ENCODE peak calls at places on chromosomes 11 and 22, in five cellular contexts. R, J, Y, I and A are unnamed samples.

GRCh38 chr11:119094816-119095065 is 6.9 kb downstream of the DPAGT1 start:
- DNase-seq in R (peak; percentile 88), J (no peak), Y (peak; percentile 59), I (peak; percentile 91), A (peak; percentile 93)

GRCh38 chr11:68471360-68472340 is 11.1 kb downstream of the PPP6R3 start:
- DNase-seq in R (no peak), J (peak; percentile 70), Y (peak; percentile 50), I (no peak), A (no peak)

GRCh38 chr22:36330655-36331305 is 57.0 kb downstream of the MYH9 start:
- DNase-seq in R (peak; percentile 60), J (peak; percentile 62), Y (no peak), I (peak; percentile 85), A (peak; percentile 44)

GRCh38 chr11:95599959-95600586 is 189.5 kb downstream of the FAM76B start:
- DNase-seq in R (no peak), J (peak; percentile 35), Y (no peak), I (no peak), A (no peak)

GRCh38 chr11:113506893-113507292 is 31.7 kb upstream of the DRD2 start:
- DNase-seq in R (no peak), J (no peak), Y (no peak), I (no peak), A (no peak)

GRCh38 chr22:29203883-29204282 is 1.8 kb upstream of the EMID1 start:
- DNase-seq in R (no peak), J (no peak), Y (no peak), I (no peak), A (no peak)

GRCh38 chr22:49946612-49947295 is 13.8 kb upstream of the PIM3 start:
- DNase-seq in R (no peak), J (no peak), Y (peak; percentile 48), I (no peak), A (no peak)

GRCh38 chr22:24088796-24089195 is 77.7 kb downstream of the CABIN1 start:
- DNase-seq in R (no peak), J (no peak), Y (no peak), I (peak; percentile 13), A (no peak)

GRCh38 chr11:103061656-103062055 is 30.3 kb downstream of the DCUN1D5 start:
- DNase-seq in R (no peak), J (no peak), Y (no peak), I (no peak), A (no peak)

GRCh38 chr11:22670803-22671202 is 4.4 kb downstream of the GAS2 start:
- DNase-seq in R (no peak), J (no peak), Y (peak; percentile 55), I (peak; percentile 22), A (peak; percentile 59)

GRCh38 chr11:122863704-122864326 is 18.7 kb upstream of the JHY start:
- DNase-seq in R (peak; percentile 50), J (peak; percentile 49), Y (peak; percentile 28), I (peak; percentile 48), A (peak; percentile 64)

GRCh38 chr11:8257003-8257664 is 6.5 kb downstream of the LMO1 start:
- DNase-seq in R (no peak), J (no peak), Y (peak; percentile 39), I (no peak), A (no peak)

GRCh38 chr22:49394116-49394785 is 433.4 kb downstream of the BRD1 start:
- DNase-seq in R (no peak), J (no peak), Y (no peak), I (no peak), A (no peak)

GRCh38 chr22:45317551-45318167 is 7.9 kb downstream of the FAM118A start:
- DNase-seq in R (peak; percentile 37), J (peak; percentile 76), Y (peak; percentile 46), I (peak; percentile 17), A (peak; percentile 36)

GRCh38 chr11:105975128-105975527 is 46.9 kb downstream of the MSANTD4 start:
- DNase-seq in R (no peak), J (no peak), Y (peak; percentile 12), I (no peak), A (no peak)

GRCh38 chr22:27133951-27134664 is 476.7 kb downstream of the MIAT start:
- DNase-seq in R (no peak), J (no peak), Y (peak; percentile 96), I (peak; percentile 91), A (peak; percentile 48)

GRCh38 chr11:69948256-69949141 is 129.3 kb upstream of the FGF3 start:
- DNase-seq in R (peak; percentile 41), J (no peak), Y (peak; percentile 61), I (peak; percentile 61), A (peak; percentile 89)

GRCh38 chr11:82003671-82004148 is 730.0 kb downstream of the FAM181B start:
- DNase-seq in R (no peak), J (no peak), Y (peak; percentile 50), I (no peak), A (peak; percentile 27)

GRCh38 chr11:68043349-68044144 is 4.7 kb downstream of the TCIRG1 start:
- DNase-seq in R (peak; percentile 96), J (no peak), Y (no peak), I (peak; percentile 89), A (peak; percentile 74)

GRCh38 chr11:94028436-94028835 is 7.3 kb downstream of the HEPHL1 start:
- DNase-seq in R (no peak), J (no peak), Y (peak; percentile 98), I (peak; percentile 23), A (peak; percentile 43)

GRCh38 chr22:42316988-42317387 is 46.5 kb upstream of the TCF20 start:
- DNase-seq in R (no peak), J (peak; percentile 76), Y (peak; percentile 68), I (no peak), A (peak; percentile 41)

GRCh38 chr11:100830978-100831732 is 144.1 kb downstream of the ARHGAP42 start:
- DNase-seq in R (no peak), J (no peak), Y (peak; percentile 75), I (peak; percentile 85), A (peak; percentile 23)

GRCh38 chr11:34599406-34599901 is 21.4 kb upstream of the EHF start:
- DNase-seq in R (no peak), J (no peak), Y (peak; percentile 98), I (peak; percentile 24), A (peak; percentile 38)

GRCh38 chr22:50734343-50734771 is 3.6 kb upstream of the ACR start:
- DNase-seq in R (peak; percentile 13), J (no peak), Y (no peak), I (no peak), A (no peak)

GRCh38 chr11:45423475-45424081 is 137.4 kb upstream of the SYT13 start:
- DNase-seq in R (peak; percentile 27), J (no peak), Y (no peak), I (no peak), A (no peak)
- H3K27me3 ChIP-seq in R (no peaks in the 10 kb centered on the region), J (no peaks in the 10 kb centered on the region), Y (no peaks in the 10 kb centered on the region), I (peaks cover 12% of the 10 kb centered on the region), A (peaks cover 1% of the 10 kb centered on the region)

GRCh38 chr11:130448416-130449068 is at the start of gene ADAMTS15:
- DNase-seq in R (peak; percentile 82), J (no peak), Y (peak; percentile 72), I (peak; percentile 82), A (peak; percentile 88)
- H3K4me3 ChIP-seq in R (no peak within 1 kb of the TSS), J (no peak within 1 kb of the TSS), Y (peak within 1 kb of the TSS; percentile 43), I (peak within 1 kb of the TSS; percentile 97), A (peak within 1 kb of the TSS; percentile 69)

DNA sequence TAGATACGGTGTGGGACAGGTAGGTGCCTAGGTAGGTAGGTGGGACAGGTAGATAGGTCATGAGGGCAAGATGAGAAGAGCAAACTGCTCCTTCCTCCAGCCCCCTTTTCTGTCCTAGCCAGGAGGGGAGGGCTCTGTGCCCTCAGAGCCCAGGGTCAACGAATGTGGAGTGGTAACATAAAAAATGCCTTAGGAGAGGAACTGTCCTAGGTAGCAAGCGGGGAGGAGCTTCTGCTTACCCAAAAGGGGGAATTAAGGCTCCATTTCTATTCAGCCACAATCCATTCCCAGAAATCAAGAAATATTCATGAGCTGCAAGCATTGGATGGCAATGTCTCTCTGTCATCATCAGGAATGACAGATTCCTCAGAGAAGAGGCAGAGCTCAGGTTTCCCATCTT is 234.8 kb downstream of the GRIK4 start:
- DNase-seq in R (no peak), J (no peak), Y (no peak), I (no peak), A (no peak)
- H3K27me3 ChIP-seq in R (no peaks in the 10 kb centered on the region), J (no peaks in the 10 kb centered on the region), Y (no peaks in the 10 kb centered on the region), I (peaks cover 23% of the 10 kb centered on the region), A (no peaks in the 10 kb centered on the region)

DNA sequence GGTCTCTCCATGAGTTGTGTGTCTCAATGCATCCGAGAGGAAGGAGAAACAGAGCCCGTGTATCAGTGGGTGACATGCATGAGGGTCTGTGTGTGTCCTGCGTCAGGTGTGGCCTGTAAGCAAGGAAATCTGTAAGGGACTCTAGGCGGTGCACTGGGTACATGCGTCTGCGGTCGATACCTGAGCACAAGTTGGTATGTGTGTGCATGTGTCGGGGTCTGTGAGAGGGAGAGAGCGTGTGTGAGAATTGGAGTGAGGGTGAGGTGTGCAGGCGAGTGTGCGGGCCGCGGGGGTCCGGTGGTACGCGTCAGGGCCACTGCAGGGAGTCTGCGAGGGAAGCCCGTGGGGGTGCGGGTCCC is 503 bp downstream of the CDC42BPG start:
- DNase-seq in R (no peak), J (peak; percentile 50), Y (peak; percentile 31), I (no peak), A (no peak)
- H3K4me3 ChIP-seq in R (no peak overlapping the region), J (peak overlapping the region; percentile 43), Y (peak overlapping the region; percentile 84), I (no peak overlapping the region), A (peak overlapping the region; percentile 80)

GRCh38 chr22:19717691-19718254 is 3.5 kb downstream of the SEPTIN5 start:
- DNase-seq in R (peak; percentile 62), J (peak; percentile 73), Y (peak; percentile 18), I (peak; percentile 54), A (peak; percentile 81)

GRCh38 chr22:19719488-19720021 is 3.8 kb upstream of the GP1BB start:
- DNase-seq in R (no peak), J (peak; percentile 42), Y (no peak), I (no peak), A (no peak)

GRCh38 chr22:19719055-19719482 is 4.3 kb upstream of the GP1BB start:
- DNase-seq in R (no peak), J (no peak), Y (no peak), I (no peak), A (no peak)

GRCh38 chr22:19717181-19717580 is 2.9 kb downstream of the SEPTIN5 start:
- DNase-seq in R (no peak), J (peak; percentile 39), Y (no peak), I (no peak), A (no peak)

GRCh38 chr22:19718255-19719054 is 4.2 kb downstream of the SEPTIN5 start:
- DNase-seq in R (no peak), J (peak; percentile 7), Y (no peak), I (no peak), A (no peak)
- H3K27me3 ChIP-seq in R (no peaks in the 10 kb centered on the region), J (peaks cover 23% of the 10 kb centered on the region), Y (peaks cover 2% of the 10 kb centered on the region), I (peaks cover 55% of the 10 kb centered on the region), A (peaks cover 72% of the 10 kb centered on the region)